ENCODE peak calls at places on chromosome 1, in seven cellular contexts. V, G, N, E, J, T and M are unnamed samples.
A peak's percentile ranks its signal among the peaks of the same experiment; 100 is the strongest.

GRCh38 chr1:93330617-93331016 is 15.1 kb upstream of the DR1 start:
- DNase-seq in V (no peak), N (no peak), E (no peak), J (no peak), G (no peak), T (no peak), M (no peak)

GRCh38 chr1:8987881-8988617 is 38.2 kb downstream of the SLC2A7 start:
- DNase-seq in T (no peak), E (no peak), N (peak; percentile 78), G (no peak), V (peak; percentile 62), J (no peak), M (peak; percentile 31)

GRCh38 chr1:9009438-9010366 is 16.5 kb downstream of the SLC2A7 start:
- DNase-seq in E (no peak), T (no peak), N (peak; percentile 60), G (no peak), V (peak; percentile 47), J (peak; percentile 78), M (no peak)

GRCh38 chr1:22876359-22877111 is 96.1 kb downstream of the LACTBL1 start:
- DNase-seq in T (no peak), N (no peak), G (no peak), V (no peak), J (no peak), E (no peak), M (no peak)

GRCh38 chr1:12173631-12174121 is 6.9 kb downstream of the TNFRSF1B start:
- DNase-seq in T (no peak), G (no peak), V (peak; percentile 74), E (no peak), N (no peak), J (no peak), M (no peak)

GRCh38 chr1:30648408-30649000 is 74.9 kb downstream of the MATN1 start:
- DNase-seq in G (no peak), T (no peak), E (no peak), N (no peak), J (no peak), V (no peak), M (no peak)

GRCh38 chr1:199202331-199202730 is 563.5 kb downstream of the PTPRC start:
- DNase-seq in N (no peak), J (no peak), T (no peak), V (no peak), G (no peak), E (no peak), M (no peak)

GRCh38 chr1:8816306-8816705 is 1.1 kb downstream of the RERE start:
- DNase-seq in J (no peak), T (no peak), N (no peak), E (no peak), G (no peak), V (peak; percentile 52), M (no peak)

GRCh38 chr1:171581226-171581625 is 40.8 kb upstream of the MYOCOS start:
- DNase-seq in T (no peak), V (no peak), G (no peak), J (no peak), N (no peak), E (no peak), M (no peak)

GRCh38 chr1:198231776-198232175 is 75.0 kb downstream of the NEK7 start:
- DNase-seq in J (no peak), E (no peak), N (no peak), G (no peak), T (no peak), V (no peak), M (no peak)

GRCh38 chr1:220843481-220844011 is 35.7 kb upstream of the HLX start:
- DNase-seq in E (no peak), N (no peak), J (no peak), V (no peak), G (no peak), T (no peak), M (no peak)

GRCh38 chr1:234923626-234924025 is 205.0 kb downstream of the TOMM20 start:
- DNase-seq in V (no peak), N (no peak), T (no peak), E (no peak), G (no peak), J (no peak), M (no peak)

GRCh38 chr1:160206421-160207117 is 1.4 kb downstream of the PEA15 start:
- DNase-seq in E (no peak), N (peak; percentile 44), G (no peak), T (no peak), J (no peak), V (peak; percentile 35), M (peak; percentile 33)

GRCh38 chr1:12604114-12604874 is 13.7 kb downstream of the DHRS3 start:
- DNase-seq in E (no peak), G (peak; percentile 76), N (peak; percentile 64), J (no peak), V (peak; percentile 97), T (peak; percentile 95), M (no peak)

GRCh38 chr1:89555550-89555949 is 30.9 kb downstream of the LRRC8B start:
- DNase-seq in G (no peak), E (no peak), T (no peak), N (no peak), J (no peak), V (no peak), M (no peak)

GRCh38 chr1:234078143-234078542 is 173.7 kb downstream of the SLC35F3 start:
- DNase-seq in T (no peak), N (no peak), E (no peak), G (no peak), V (no peak), J (no peak), M (no peak)

GRCh38 chr1:159315381-159315780 is 13.2 kb downstream of the FCER1A start:
- DNase-seq in G (no peak), T (no peak), E (no peak), V (no peak), J (no peak), N (no peak), M (no peak)

GRCh38 chr1:7228252-7228961 is 443.2 kb downstream of the CAMTA1 start:
- DNase-seq in G (no peak), T (no peak), V (no peak), E (no peak), N (no peak), J (no peak), M (no peak)

GRCh38 chr1:44826375-44827196 is 16.5 kb downstream of the PTCH2 start:
- DNase-seq in E (no peak), G (no peak), J (no peak), V (peak; percentile 47), T (peak; percentile 75), N (peak; percentile 20), M (no peak)

GRCh38 chr1:234710936-234711335 is 101.0 kb upstream of the IRF2BP2 start:
- DNase-seq in N (no peak), G (no peak), T (no peak), E (no peak), J (no peak), V (no peak), M (no peak)

GRCh38 chr1:150813028-150813707 is 5.1 kb upstream of the CTSK start:
- DNase-seq in V (peak; percentile 78), J (peak; percentile 29), G (peak; percentile 16), T (peak; percentile 36), N (peak; percentile 55), E (no peak), M (peak; percentile 68)

GRCh38 chr1:46037597-46037936 is 94.9 kb downstream of the PIK3R3 start:
- DNase-seq in J (no peak), G (peak; percentile 6), E (no peak), T (no peak), V (no peak), N (no peak), M (no peak)

GRCh38 chr1:21277178-21277577 is 13.1 kb downstream of the ECE1 start:
- DNase-seq in J (no peak), V (no peak), N (no peak), E (no peak), G (no peak), T (no peak), M (no peak)

GRCh38 chr1:248924696-248925532 is 18.9 kb downstream of the PGBD2 start:
- DNase-seq in N (peak; percentile 74), E (peak; percentile 33), G (peak; percentile 40), J (no peak), V (peak; percentile 63), T (peak; percentile 61), M (peak; percentile 81)

GRCh38 chr1:183379951-183380350 is 38.2 kb downstream of the NMNAT2 start:
- DNase-seq in E (no peak), G (no peak), T (no peak), V (no peak), N (no peak), J (no peak), M (no peak)

DNA sequence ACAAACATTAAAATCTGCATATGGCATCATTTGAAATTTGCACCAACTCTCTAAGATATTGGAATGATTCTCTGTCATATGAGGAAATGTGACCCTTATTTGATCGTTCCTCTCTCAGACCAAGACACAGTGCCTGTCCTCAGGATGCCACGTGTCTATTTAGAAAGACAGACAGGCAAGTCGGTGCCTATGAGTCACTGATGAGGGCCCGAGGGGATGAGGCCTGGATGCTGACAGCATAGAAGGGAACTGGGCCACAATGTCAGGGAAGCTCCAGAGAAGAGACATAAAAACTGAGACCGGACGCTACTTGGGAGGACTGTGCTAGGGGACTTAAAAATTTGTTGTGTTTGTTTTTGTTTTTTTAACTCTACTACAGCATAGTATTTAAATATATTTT is 32.4 kb downstream of the NMNAT2 start:
- DNase-seq in N (no peak), T (no peak), J (no peak), G (no peak), E (no peak), V (no peak), M (no peak)
- TF ChIP-seq JUND in N (no peak), T (no peak), J (no peak), G (no peak), E (no peak), V (no peak), M (no peak)

GRCh38 chr1:39673215-39673614 is 1.3 kb upstream of the NT5C1A start:
- DNase-seq in V (no peak), G (no peak), N (no peak), E (no peak), T (no peak), J (no peak), M (no peak)

GRCh38 chr1:39670689-39671088 is 1.2 kb downstream of the NT5C1A start:
- DNase-seq in N (peak; percentile 72), G (no peak), V (no peak), J (no peak), E (no peak), T (no peak), M (no peak)

GRCh38 chr1:39671793-39672550 is at the start of gene NT5C1A:
- DNase-seq in T (no peak), N (peak; percentile 89), G (no peak), J (no peak), E (no peak), V (no peak), M (peak; percentile 24)

GRCh38 chr1:39671433-39671792 is 494 bp downstream of the NT5C1A start:
- DNase-seq in N (peak; percentile 85), J (no peak), V (no peak), T (no peak), G (no peak), E (no peak), M (no peak)

GRCh38 chr1:39672551-39672947 is 642 bp upstream of the NT5C1A start:
- DNase-seq in G (no peak), T (no peak), J (no peak), E (no peak), V (peak; percentile 67), N (peak; percentile 77), M (no peak)
- TF ChIP-seq JUND in G (no peak), T (no peak), J (no peak), E (no peak), V (no peak), N (no peak), M (no peak)

GRCh38 chr1:162690672-162691434 is 58.6 kb downstream of the DDR2 start:
- DNase-seq in E (no peak), G (peak; percentile 73), J (peak; percentile 36), V (peak; percentile 33), N (no peak), T (no peak), M (no peak)
- TF ChIP-seq JUND in E (no peak), G (peak; percentile 84), J (no peak), V (no peak), N (peak; percentile 80), T (no peak), M (no peak)

GRCh38 chr1:3657096-3657475 is 4.8 kb downstream of the TP73 start:
- DNase-seq in V (no peak), J (no peak), E (no peak), G (no peak), N (no peak), T (no peak), M (no peak)
- TF ChIP-seq JUND in V (no peak), J (no peak), E (no peak), G (no peak), N (no peak), T (no peak), M (no peak)